ENCODE peak calls at places on chromosomes 4 and X, in eight cellular contexts. One of them, this sample, is unnamed.

GRCh38 chr4:77052352-77052751 is 23.4 kb downstream of the CCNI start:
- DNase-seq in hypothalamus: no peak
- DNase-seq in spleen: no peak
- DNase-seq in M059J: peak
- DNase-seq in stimulated activated CD4-positive, alpha-beta T cell treated with anti-CD3 and anti-CD28 coated beads, Interleukin-2, amount 100 ng/mL, for 24 hours: peak
- DNase-seq in CD4-positive, alpha-beta T cell: peak
- DNase-seq in T-helper 2 cell: peak
- DNase-seq in activated T-cell treated with anti-CD3 and anti-CD28 coated beads for 1 hour: peak
- DNase-seq in this sample: no peak

GRCh38 chr4:146255874-146256273 is 41.5 kb downstream of the REELD1 start:
- DNase-seq in hypothalamus: no peak
- DNase-seq in spleen: no peak
- DNase-seq in M059J: peak
- DNase-seq in stimulated activated CD4-positive, alpha-beta T cell treated with anti-CD3 and anti-CD28 coated beads, Interleukin-2, amount 100 ng/mL, for 24 hours: no peak
- DNase-seq in CD4-positive, alpha-beta T cell: no peak
- DNase-seq in T-helper 2 cell: no peak
- DNase-seq in activated T-cell treated with anti-CD3 and anti-CD28 coated beads for 1 hour: no peak
- DNase-seq in this sample: no peak

GRCh38 chr4:20313237-20314030 is 61.7 kb downstream of the SLIT2 start:
- DNase-seq in hypothalamus: no peak
- DNase-seq in spleen: no peak
- DNase-seq in M059J: no peak
- DNase-seq in stimulated activated CD4-positive, alpha-beta T cell treated with anti-CD3 and anti-CD28 coated beads, Interleukin-2, amount 100 ng/mL, for 24 hours: no peak
- DNase-seq in CD4-positive, alpha-beta T cell: no peak
- DNase-seq in T-helper 2 cell: peak
- DNase-seq in activated T-cell treated with anti-CD3 and anti-CD28 coated beads for 1 hour: no peak
- DNase-seq in this sample: no peak

GRCh38 chrX:129748265-129748664 is 9.5 kb downstream of the XPNPEP2 start:
- DNase-seq in hypothalamus: no peak
- DNase-seq in spleen: no peak
- DNase-seq in M059J: peak
- DNase-seq in stimulated activated CD4-positive, alpha-beta T cell treated with anti-CD3 and anti-CD28 coated beads, Interleukin-2, amount 100 ng/mL, for 24 hours: no peak
- DNase-seq in CD4-positive, alpha-beta T cell: no peak
- DNase-seq in T-helper 2 cell: no peak
- DNase-seq in activated T-cell treated with anti-CD3 and anti-CD28 coated beads for 1 hour: no peak
- DNase-seq in this sample: no peak

GRCh38 chrX:13101439-13102139 is 57.2 kb upstream of the FAM9C start:
- DNase-seq in hypothalamus: no peak
- DNase-seq in spleen: peak
- DNase-seq in M059J: peak
- DNase-seq in stimulated activated CD4-positive, alpha-beta T cell treated with anti-CD3 and anti-CD28 coated beads, Interleukin-2, amount 100 ng/mL, for 24 hours: peak
- DNase-seq in CD4-positive, alpha-beta T cell: peak
- DNase-seq in T-helper 2 cell: peak
- DNase-seq in activated T-cell treated with anti-CD3 and anti-CD28 coated beads for 1 hour: peak
- DNase-seq in this sample: no peak

GRCh38 chr4:102263024-102263787 is 82.1 kb downstream of the SLC39A8 start:
- DNase-seq in hypothalamus: peak
- DNase-seq in spleen: no peak
- DNase-seq in M059J: peak
- DNase-seq in stimulated activated CD4-positive, alpha-beta T cell treated with anti-CD3 and anti-CD28 coated beads, Interleukin-2, amount 100 ng/mL, for 24 hours: no peak
- DNase-seq in CD4-positive, alpha-beta T cell: no peak
- DNase-seq in T-helper 2 cell: peak
- DNase-seq in activated T-cell treated with anti-CD3 and anti-CD28 coated beads for 1 hour: no peak
- DNase-seq in this sample: peak

GRCh38 chr4:16032382-16032743 is 51.5 kb downstream of the PROM1 start:
- DNase-seq in hypothalamus: no peak
- DNase-seq in spleen: no peak
- DNase-seq in M059J: no peak
- DNase-seq in stimulated activated CD4-positive, alpha-beta T cell treated with anti-CD3 and anti-CD28 coated beads, Interleukin-2, amount 100 ng/mL, for 24 hours: no peak
- DNase-seq in CD4-positive, alpha-beta T cell: no peak
- DNase-seq in T-helper 2 cell: no peak
- DNase-seq in activated T-cell treated with anti-CD3 and anti-CD28 coated beads for 1 hour: no peak
- DNase-seq in this sample: no peak

GRCh38 chr4:10106421-10107039 is 10.1 kb downstream of the WDR1 start:
- DNase-seq in hypothalamus: no peak
- DNase-seq in spleen: no peak
- DNase-seq in M059J: peak
- DNase-seq in stimulated activated CD4-positive, alpha-beta T cell treated with anti-CD3 and anti-CD28 coated beads, Interleukin-2, amount 100 ng/mL, for 24 hours: peak
- DNase-seq in CD4-positive, alpha-beta T cell: peak
- DNase-seq in T-helper 2 cell: peak
- DNase-seq in activated T-cell treated with anti-CD3 and anti-CD28 coated beads for 1 hour: peak
- DNase-seq in this sample: no peak

This sample was measured in GM18507.